ENCODE peak calls at places on chromosomes 1 and 21, in nine cellular contexts. N is testis, M is PC-3, G is brain microvascular endothelial cell, T is foreskin fibroblast, K is fibroblast of lung, R is Peyer's patch, W is BE2C, H is tibial artery. F is an unnamed sample.

GRCh38 chr1:196355206-196355786 is 252.9 kb downstream of the KCNT2 start:
- DNase-seq in N (no peak), M (peak), G (peak), T (peak), K (peak), R (no peak), W (no peak), H (no peak), F (no peak)

GRCh38 chr21:18155508-18156193 is 89.0 kb upstream of the CHODL start:
- DNase-seq in N (no peak), M (peak), G (peak), T (no peak), K (no peak), R (no peak), W (no peak), H (no peak), F (no peak)

GRCh38 chr1:169468982-169469381 is 16.8 kb downstream of the SLC19A2 start:
- DNase-seq in N (no peak), M (peak), G (no peak), T (peak), K (no peak), R (no peak), W (no peak), H (no peak), F (no peak)

GRCh38 chr1:56222914-56223540 is 356.3 kb downstream of the PLPP3 start:
- DNase-seq in N (no peak), M (no peak), G (no peak), T (no peak), K (no peak), R (no peak), W (no peak), H (no peak), F (no peak)

GRCh38 chr1:172969611-172970010 is 81.1 kb downstream of the TNFSF18 start:
- DNase-seq in N (no peak), M (peak), G (peak), T (peak), K (peak), R (no peak), W (no peak), H (no peak), F (no peak)

GRCh38 chr1:151739590-151740355 is 18.5 kb downstream of the RIIAD1 start:
- DNase-seq in N (no peak), M (peak), G (no peak), T (no peak), K (no peak), R (no peak), W (no peak), H (no peak), F (peak)

GRCh38 chr1:161195171-161195570 is 3.7 kb downstream of the ADAMTS4 start:
- DNase-seq in N (no peak), M (no peak), G (no peak), T (no peak), K (no peak), R (no peak), W (no peak), H (no peak), F (no peak)

GRCh38 chr1:197618065-197618464 is 157.2 kb downstream of the DENND1B start:
- DNase-seq in N (no peak), M (no peak), G (peak), T (no peak), K (peak), R (no peak), W (peak), H (no peak), F (no peak)

GRCh38 chr1:73033637-73034036 is 751.3 kb upstream of the NEGR1 start:
- DNase-seq in N (no peak), M (no peak), G (no peak), T (no peak), K (no peak), R (no peak), W (no peak), H (no peak), F (no peak)

GRCh38 chr21:30337644-30338170 is at the start of gene KRTAP27-1:
- DNase-seq in N (no peak), M (peak), G (no peak), T (no peak), K (no peak), R (no peak), W (no peak), H (no peak), F (no peak)

GRCh38 chr21:27648560-27648959 is 681.7 kb upstream of the ADAMTS5 start:
- DNase-seq in N (no peak), M (peak), G (peak), T (peak), K (peak), R (no peak), W (no peak), H (no peak), F (no peak)

GRCh38 chr1:35809156-35810095 is 1.6 kb downstream of the AGO4 start:
- DNase-seq in N (no peak), M (peak), G (no peak), T (no peak), K (no peak), R (no peak), W (no peak), H (no peak), F (peak)

GRCh38 chr21:38170283-38170682 is 86.5 kb upstream of the KCNJ15 start:
- DNase-seq in N (peak), M (peak), G (peak), T (peak), K (peak), R (no peak), W (no peak), H (no peak), F (no peak)

GRCh38 chr21:31554511-31555022 is 104.9 kb upstream of the SOD1 start:
- DNase-seq in N (peak), M (peak), G (peak), T (no peak), K (no peak), R (no peak), W (no peak), H (no peak), F (no peak)

GRCh38 chr1:116561563-116561962 is 9.3 kb downstream of the CD58 start:
- DNase-seq in N (no peak), M (no peak), G (no peak), T (no peak), K (no peak), R (no peak), W (no peak), H (no peak), F (no peak)

GRCh38 chr1:208058212-208059155 is 147.6 kb upstream of the CD34 start:
- DNase-seq in N (peak), M (no peak), G (no peak), T (no peak), K (no peak), R (no peak), W (peak), H (no peak), F (no peak)

GRCh38 chr1:209249280-209249670 is 334.2 kb upstream of the CAMK1G start:
- DNase-seq in N (no peak), M (no peak), G (no peak), T (no peak), K (no peak), R (no peak), W (peak), H (no peak), F (no peak)

GRCh38 chr21:31330144-31330483 is 13.9 kb downstream of the TIAM1 start:
- DNase-seq in N (no peak), M (no peak), G (no peak), T (no peak), K (no peak), R (no peak), W (no peak), H (no peak), F (no peak)

GRCh38 chr1:228270032-228270431 is 62.2 kb downstream of the OBSCN start:
- DNase-seq in N (no peak), M (peak), G (peak), T (peak), K (peak), R (no peak), W (no peak), H (no peak), F (no peak)

GRCh38 chr1:244665771-244666217 is 12.9 kb downstream of the DESI2 start:
- DNase-seq in N (no peak), M (no peak), G (peak), T (no peak), K (peak), R (no peak), W (no peak), H (no peak), F (no peak)

GRCh38 chr1:98102369-98103030 is 181.7 kb upstream of the DPYD start:
- DNase-seq in N (no peak), M (peak), G (no peak), T (peak), K (peak), R (no peak), W (no peak), H (no peak), F (no peak)

GRCh38 chr1:117346206-117346928 is 20.9 kb upstream of the MAN1A2 start:
- DNase-seq in N (no peak), M (peak), G (no peak), T (no peak), K (peak), R (no peak), W (no peak), H (no peak), F (no peak)

GRCh38 chr1:210291786-210292275 is 36.9 kb upstream of the HHAT start:
- DNase-seq in N (peak), M (no peak), G (no peak), T (peak), K (peak), R (no peak), W (no peak), H (no peak), F (no peak)

DNA sequence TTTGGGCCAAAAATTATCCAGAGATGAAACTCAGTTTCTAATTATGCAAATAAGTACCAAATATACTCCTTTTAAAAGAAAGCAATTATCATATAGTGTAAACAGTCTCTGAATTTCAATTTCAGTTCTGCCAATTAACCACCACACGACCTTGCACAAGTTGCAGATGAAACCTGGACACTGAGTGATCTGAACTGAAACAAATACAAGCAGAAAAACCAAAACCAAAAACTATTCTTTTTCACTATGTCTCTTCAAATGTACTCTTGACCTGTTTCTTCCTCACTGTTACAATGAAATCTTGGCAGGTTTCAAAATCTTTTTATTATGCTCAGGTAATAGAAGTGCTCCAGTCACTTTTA is 79.2 kb downstream of the TYW3 start:
- DNase-seq in N (no peak), M (no peak), G (no peak), T (no peak), K (no peak), R (no peak), W (no peak), H (no peak), F (no peak)
- H3K4me3 ChIP-seq in N (no peak), M (no peak), G (no peak), T (no peak), K (no peak), R (no peak), W (no peak), H (no peak), F (no peak)

DNA sequence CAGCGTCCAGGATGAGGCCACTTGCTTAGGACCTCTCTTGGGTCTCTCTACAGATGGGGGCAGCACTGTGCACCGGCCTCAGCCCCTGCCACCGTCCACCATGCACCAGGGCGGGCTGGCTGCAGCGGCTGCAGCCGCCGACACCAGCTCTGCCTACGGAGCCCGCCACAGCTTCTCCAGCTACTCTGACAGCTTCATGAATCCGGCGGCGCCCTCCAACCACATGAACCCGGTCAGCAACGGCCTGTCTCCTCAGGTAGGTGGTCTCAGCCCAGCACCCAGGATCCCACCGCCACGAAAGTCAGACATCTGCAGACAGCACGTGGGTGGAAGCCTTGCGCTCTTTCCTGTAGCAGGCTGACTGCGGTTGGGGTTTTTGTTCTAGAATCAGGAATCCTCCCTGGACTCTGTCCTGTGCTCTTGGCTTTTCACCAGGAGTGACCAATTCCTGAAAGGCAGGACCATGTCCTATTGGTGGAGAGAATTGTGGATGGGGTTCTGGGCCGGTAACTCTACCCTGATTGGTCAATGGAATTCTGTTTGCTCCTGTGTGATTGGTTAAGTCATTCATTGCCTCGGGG is 72.5 kb downstream of the PAX7 start:
- DNase-seq in N (peak), M (no peak), G (no peak), T (no peak), K (no peak), R (no peak), W (no peak), H (no peak), F (no peak)
- TF ChIP-seq CTCF in N (no peak), M (no peak), G (no peak), T (no peak), K (no peak), R (no peak), W (no peak), H (no peak), F (no peak)

GRCh38 chr1:26530540-26530897 is 958 bp downstream of the RPS6KA1 start:
- DNase-seq in N (no peak), M (peak), G (no peak), T (no peak), K (no peak), R (peak), W (no peak), H (no peak), F (no peak)
- H3K4me3 ChIP-seq in N (peak), M (peak), G (peak), T (peak), K (no peak), R (peak), W (peak), H (peak), F (peak)

GRCh38 chr21:44761011-44761729 is 40.5 kb downstream of the UBE2G2 start:
- DNase-seq in N (no peak), M (peak), G (no peak), T (no peak), K (no peak), R (no peak), W (no peak), H (peak), F (no peak)
- TF ChIP-seq CTCF in N (no peak), M (peak), G (peak), T (peak), K (no peak), R (peak), W (peak), H (no peak), F (peak)

DNA sequence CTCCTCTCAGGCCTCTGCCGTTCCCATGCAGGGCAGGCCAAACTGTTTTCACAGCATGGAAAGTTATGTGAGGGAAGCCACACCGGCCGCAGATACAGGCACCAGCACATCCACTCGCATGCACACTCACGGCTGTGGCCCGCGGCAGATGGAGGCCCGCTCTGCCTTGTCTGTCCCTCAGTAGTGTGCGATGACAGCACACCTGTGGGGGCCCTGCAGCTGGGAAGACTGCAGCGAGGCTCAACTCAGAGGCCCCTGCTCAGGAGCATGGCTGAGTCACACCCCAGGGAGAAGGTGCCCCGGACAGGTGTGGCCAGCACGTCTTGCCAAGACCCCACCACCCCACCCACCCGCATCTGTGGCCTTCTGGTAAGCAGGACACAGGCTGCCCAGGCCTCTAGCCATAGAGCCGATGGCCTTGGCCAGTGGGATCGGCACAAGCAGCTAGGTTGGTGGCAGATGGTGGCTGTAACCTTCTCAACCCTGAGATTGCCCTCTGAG is 1.3 kb upstream of the UBE2J2 start:
- DNase-seq in N (no peak), M (no peak), G (no peak), T (no peak), K (no peak), R (no peak), W (no peak), H (no peak), F (no peak)
- H3K4me3 ChIP-seq in N (no peak), M (peak), G (no peak), T (no peak), K (peak), R (no peak), W (no peak), H (peak), F (peak)

DNA sequence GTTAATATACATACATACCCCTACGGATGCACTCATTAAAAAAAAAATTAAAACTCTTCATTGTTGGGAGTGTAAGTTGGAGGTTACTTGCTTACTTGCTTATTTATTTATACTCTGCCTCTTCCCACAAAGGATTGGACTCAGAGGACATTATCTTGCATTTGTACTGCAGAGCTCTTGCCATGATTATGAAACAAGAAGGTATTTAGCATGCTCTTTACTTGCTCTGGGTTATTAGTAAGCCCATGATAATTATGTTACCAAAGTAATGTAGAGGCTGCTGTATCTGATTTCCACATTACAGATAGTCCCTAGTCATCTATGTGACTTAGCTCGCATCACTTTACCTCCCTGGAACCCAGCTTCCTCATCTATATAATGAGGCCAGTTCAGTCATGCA is 355.1 kb upstream of the PTBP2 start:
- DNase-seq in N (no peak), M (no peak), G (no peak), T (peak), K (no peak), R (no peak), W (no peak), H (no peak), F (no peak)
- TF ChIP-seq CTCF in N (no peak), M (no peak), G (no peak), T (no peak), K (no peak), R (no peak), W (no peak), H (no peak), F (no peak)

F was measured in LNCaP clone FGC.